ENCODE peak calls at places on chromosomes 4 and X, in four cellular contexts. T is IMR-90, A is H9, L is mesendoderm. P is an unnamed sample.

GRCh38 chr4:113050361-113050760 is 908 bp downstream of the ANK2 start:
- DNase-seq in A (no peak), L (peak), T (no peak), P (no peak)

GRCh38 chrX:41377624-41378023 is 43.7 kb downstream of the DDX3X start:
- DNase-seq in L (no peak), T (no peak), A (no peak), P (no peak)

GRCh38 chrX:150348365-150348764 is 14.8 kb upstream of the MAMLD1 start:
- DNase-seq in T (no peak), L (peak), A (peak), P (peak)

GRCh38 chr4:19623866-19624265 is 627.8 kb upstream of the SLIT2 start:
- DNase-seq in T (peak), A (no peak), L (no peak), P (no peak)

GRCh38 chrX:768596-768995 is 138.0 kb downstream of the SHOX start:
- DNase-seq in T (no peak), L (no peak), A (no peak), P (no peak)

GRCh38 chr4:121144021-121144420 is 20.1 kb downstream of the TNIP3 start:
- DNase-seq in A (no peak), T (no peak), L (no peak), P (no peak)

GRCh38 chr4:93829531-93830089 is 1.1 kb downstream of the ATOH1 start:
- DNase-seq in L (peak), T (no peak), A (peak), P (peak)

GRCh38 chr4:68736813-68737212 is 66.4 kb upstream of the UGT2B15 start:
- DNase-seq in A (no peak), L (peak), T (no peak), P (no peak)

GRCh38 chr4:13701937-13702446 is 74.5 kb upstream of the BOD1L1 start:
- DNase-seq in T (peak), A (no peak), L (peak), P (no peak)

GRCh38 chr4:78379991-78380739 is 171.4 kb upstream of the ANXA3 start:
- DNase-seq in A (no peak), L (no peak), T (peak), P (no peak)

GRCh38 chr4:138891610-138892009 is 124.0 kb upstream of the NOCT start:
- DNase-seq in T (no peak), A (no peak), L (no peak), P (no peak)

GRCh38 chrX:56233100-56233499 is 944 bp downstream of the KLF8 start:
- DNase-seq in L (peak), A (peak), T (no peak), P (peak)

GRCh38 chr4:141833209-141833608 is 196.8 kb downstream of the IL15 start:
- DNase-seq in A (no peak), L (no peak), T (no peak), P (no peak)
- H3K56ac ChIP-seq in A (no peak), L (no peak), T (no peak), P (no peak)

DNA sequence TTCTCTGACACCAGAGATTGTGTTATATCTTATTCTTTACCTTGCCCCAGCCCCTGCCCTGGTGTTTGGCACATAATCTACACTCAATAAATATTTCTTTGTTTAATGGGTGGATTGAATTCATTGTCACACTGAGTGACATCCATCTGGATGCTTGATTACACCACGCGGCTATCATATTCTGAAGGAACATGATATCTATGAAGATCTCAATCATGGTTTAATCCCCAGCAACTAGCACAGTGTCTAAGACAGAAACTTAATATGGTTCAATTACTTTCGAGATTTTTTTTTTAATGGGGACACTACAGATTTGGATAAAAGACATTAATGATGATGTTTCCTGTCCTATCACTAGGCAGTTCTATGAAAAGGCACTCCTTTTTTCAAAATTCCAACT is 246.3 kb downstream of the PALLD start:
- DNase-seq in A (no peak), L (no peak), T (no peak), P (no peak)
- H2AK5ac ChIP-seq in A (no peak), L (no peak), T (no peak), P (no peak)

GRCh38 chr4:165328101-165328425 is 594 bp downstream of the MSMO1 start:
- DNase-seq in T (no peak), A (no peak), L (no peak), P (no peak)
- H3K56ac ChIP-seq in T (peak), A (peak), L (peak), P (peak)

GRCh38 chrX:10048695-10049094 is 81.5 kb downstream of the CLDN34 start:
- DNase-seq in A (no peak), L (no peak), T (no peak), P (no peak)
- H2AK5ac ChIP-seq in A (peak), L (no peak), T (no peak), P (peak)

DNA sequence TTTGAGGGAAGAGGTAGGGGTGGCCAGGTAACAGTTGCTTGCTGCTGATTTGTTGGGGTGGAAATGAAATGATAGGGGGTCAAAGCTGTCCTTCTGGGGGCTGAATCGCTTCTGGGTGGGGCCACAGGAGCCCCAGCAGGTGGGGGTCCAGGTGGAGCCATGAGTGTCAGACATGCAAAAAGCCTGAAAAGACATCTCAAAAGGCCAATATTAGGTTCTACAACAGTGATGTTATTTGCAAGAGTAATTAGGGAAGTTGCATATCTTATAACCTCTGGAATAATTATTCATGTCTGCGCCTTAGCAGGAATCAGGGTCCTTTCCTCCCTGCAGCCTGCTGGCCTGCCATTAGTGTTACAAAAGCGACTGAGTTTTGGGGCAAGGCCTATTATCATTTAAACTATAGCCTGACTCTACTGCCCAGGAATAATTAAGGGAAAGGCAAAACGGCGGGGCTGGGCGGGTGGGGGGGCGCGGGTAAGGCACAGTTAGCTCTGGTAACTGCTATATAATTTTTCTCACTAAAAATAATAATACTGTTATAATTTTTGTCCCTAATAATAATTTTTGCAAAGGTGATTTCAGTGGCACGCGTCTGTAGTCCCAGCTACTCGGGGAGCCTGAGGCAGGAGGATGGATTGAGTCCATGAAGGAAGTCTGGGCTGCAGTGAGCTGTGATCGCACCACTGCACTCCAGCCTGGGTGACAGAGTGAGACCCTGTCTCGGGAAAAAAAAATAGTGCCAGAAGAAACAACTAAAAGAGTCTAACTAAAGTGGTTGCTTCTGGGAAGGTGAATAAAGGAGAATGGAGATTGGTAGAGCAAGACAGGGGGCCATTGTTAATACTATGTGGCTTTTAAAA is 145.7 kb downstream of the MAGEB17 start:
- DNase-seq in T (no peak), L (no peak), A (peak), P (no peak)
- H3K56ac ChIP-seq in T (no peak), L (peak), A (no peak), P (no peak)

GRCh38 chrX:44872319-44872816 is 620 bp upstream of the KDM6A start:
- DNase-seq in A (no peak), T (peak), L (no peak), P (no peak)
- H2AK5ac ChIP-seq in A (no peak), T (no peak), L (no peak), P (no peak)

GRCh38 chr4:2798399-2799301 is 5.8 kb downstream of the SH3BP2 start:
- DNase-seq in L (no peak), T (no peak), A (no peak), P (no peak)
- H3K56ac ChIP-seq in L (no peak), T (no peak), A (no peak), P (no peak)

GRCh38 chr4:141646969-141647368 is 10.6 kb downstream of the IL15 start:
- DNase-seq in T (peak), A (no peak), L (no peak), P (no peak)

GRCh38 chr4:141642711-141643110 is 6.3 kb downstream of the IL15 start:
- DNase-seq in A (no peak), L (no peak), T (no peak), P (no peak)

GRCh38 chr4:141643557-141643956 is 7.2 kb downstream of the IL15 start:
- DNase-seq in T (peak), A (no peak), L (no peak), P (no peak)

GRCh38 chr4:141647982-141648381 is 11.6 kb downstream of the IL15 start:
- DNase-seq in L (no peak), A (no peak), T (no peak), P (no peak)

GRCh38 chr4:141645611-141646340 is 9.4 kb downstream of the IL15 start:
- DNase-seq in T (peak), L (peak), A (no peak), P (no peak)
- H2AK5ac ChIP-seq in T (peak), L (no peak), A (no peak), P (no peak)

GRCh38 chr4:164027805-164028204 is 533.3 kb downstream of the TMA16 start:
- DNase-seq in T (no peak), L (no peak), A (no peak), P (no peak)
- H3K56ac ChIP-seq in T (no peak), L (no peak), A (no peak), P (no peak)

P was measured in H1.